ENCODE peak calls at places on chromosome 6, in four cellular contexts. Y, P, E and I are unnamed samples.

GRCh38 chr6:150922137-150922536 is 56.6 kb downstream of the MTHFD1L start:
- DNase-seq in Y (no peak), E (no peak), P (peak; percentile 38), I (no peak)

GRCh38 chr6:136335736-136336362 is 46.2 kb upstream of the BCLAF1 start:
- DNase-seq in P (peak; percentile 22), Y (no peak), E (no peak), I (no peak)

GRCh38 chr6:170027111-170028043 is 263.5 kb downstream of the DLL1 start:
- DNase-seq in P (peak; percentile 15), Y (no peak), E (no peak), I (no peak)

GRCh38 chr6:90753820-90754604 is 167.1 kb upstream of the MAP3K7 start:
- DNase-seq in Y (no peak), E (no peak), P (no peak), I (no peak)

GRCh38 chr6:46651766-46652165 is 852 bp downstream of the CYP39A1 start:
- DNase-seq in P (no peak), Y (no peak), E (no peak), I (no peak)

GRCh38 chr6:49504666-49505065 is 4.9 kb downstream of the GLYATL3 start:
- DNase-seq in Y (no peak), P (no peak), E (no peak), I (no peak)

GRCh38 chr6:107458687-107459282 is 579 bp downstream of the PDSS2 start:
- DNase-seq in E (peak; percentile 8), P (peak; percentile 22), Y (peak; percentile 50), I (peak; percentile 20)

GRCh38 chr6:45807610-45808009 is 208.1 kb downstream of the CLIC5 start:
- DNase-seq in P (no peak), Y (no peak), E (no peak), I (no peak)

GRCh38 chr6:84777888-84778287 is 13.5 kb upstream of the TBX18 start:
- DNase-seq in Y (no peak), P (no peak), E (no peak), I (no peak)

GRCh38 chr6:165716886-165717285 is 53.8 kb upstream of the PDE10A start:
- DNase-seq in P (peak; percentile 48), Y (no peak), E (no peak), I (no peak)

GRCh38 chr6:147192278-147192911 is 11.8 kb upstream of the STXBP5 start:
- DNase-seq in P (no peak), Y (no peak), E (no peak), I (no peak)

GRCh38 chr6:11497881-11498280 is 39.7 kb upstream of the TMEM170B start:
- DNase-seq in E (no peak), P (no peak), Y (no peak), I (no peak)

GRCh38 chr6:129677634-129678325 is 32.2 kb downstream of the ARHGAP18 start:
- DNase-seq in E (no peak), Y (peak; percentile 58), P (peak; percentile 36), I (no peak)

GRCh38 chr6:7219310-7219709 is 93.7 kb downstream of the SSR1 start:
- DNase-seq in Y (no peak), P (peak; percentile 52), E (no peak), I (peak; percentile 51)

GRCh38 chr6:105791569-105792318 is 294.4 kb upstream of the PRDM1 start:
- DNase-seq in E (no peak), P (no peak), Y (no peak), I (no peak)

GRCh38 chr6:72836971-72837370 is 215.1 kb downstream of the KCNQ5 start:
- DNase-seq in P (no peak), Y (no peak), E (no peak), I (no peak)

GRCh38 chr6:121686611-121687023 is 251.2 kb downstream of the GJA1 start:
- DNase-seq in Y (no peak), P (no peak), E (no peak), I (peak; percentile 9)

GRCh38 chr6:164690241-164690640 is 619.2 kb downstream of the C6orf118 start:
- DNase-seq in P (no peak), E (no peak), Y (no peak), I (no peak)

GRCh38 chr6:21507811-21508210 is 85.7 kb upstream of the SOX4 start:
- DNase-seq in E (no peak), P (peak; percentile 7), Y (peak; percentile 5), I (no peak)

GRCh38 chr6:144150673-144151009 is 324 bp downstream of the STX11 start:
- DNase-seq in Y (peak; percentile 56), P (peak; percentile 18), E (no peak), I (peak; percentile 24)

GRCh38 chr6:113630738-113631535 is 226.2 kb upstream of the MARCKS start:
- DNase-seq in P (peak; percentile 86), Y (peak; percentile 77), E (peak; percentile 97), I (no peak)

GRCh38 chr6:41373919-41374617 is 38.7 kb downstream of the NCR2 start:
- DNase-seq in P (no peak), E (no peak), Y (no peak), I (no peak)

GRCh38 chr6:133923938-133924593 is 29.0 kb upstream of the TBPL1 start:
- DNase-seq in P (peak; percentile 84), Y (peak; percentile 82), E (peak; percentile 33), I (peak; percentile 55)

GRCh38 chr6:92196320-92196719 is 1223.0 kb downstream of the EPHA7 start:
- DNase-seq in E (no peak), Y (no peak), P (no peak), I (no peak)

GRCh38 chr6:145887969-145888368 is 73.4 kb upstream of the FBXO30 start:
- DNase-seq in Y (peak; percentile 70), P (peak; percentile 42), E (no peak), I (no peak)

GRCh38 chr6:157045831-157046454 is 268.8 kb downstream of the ARID1B start:
- DNase-seq in E (no peak), P (peak; percentile 82), Y (peak; percentile 44), I (peak; percentile 35)

GRCh38 chr6:68279793-68280557 is 355.1 kb upstream of the ADGRB3 start:
- DNase-seq in P (no peak), Y (no peak), E (no peak), I (no peak)

GRCh38 chr6:14876778-14877613 is 368.9 kb upstream of the JARID2 start:
- DNase-seq in P (peak; percentile 94), E (peak; percentile 95), Y (peak; percentile 88), I (no peak)

GRCh38 chr6:5468586-5468985 is 207.3 kb downstream of the FARS2 start:
- DNase-seq in P (no peak), Y (no peak), E (no peak), I (no peak)

GRCh38 chr6:151087861-151088598 is 151.7 kb upstream of the AKAP12 start:
- DNase-seq in Y (no peak), E (no peak), P (peak; percentile 82), I (peak; percentile 49)

GRCh38 chr6:4113623-4114022 is 21.8 kb downstream of the ECI2 start:
- DNase-seq in P (peak; percentile 12), E (no peak), Y (no peak), I (no peak)

GRCh38 chr6:33974030-33974429 is 170.2 kb upstream of the MLN start:
- DNase-seq in Y (no peak), E (no peak), P (no peak), I (no peak)

GRCh38 chr6:530425-530824 is 126.5 kb downstream of the HUS1B start:
- DNase-seq in P (no peak), E (no peak), Y (no peak), I (no peak)

GRCh38 chr6:106275692-106276091 is 49.9 kb downstream of the ATG5 start:
- DNase-seq in Y (no peak), P (peak; percentile 71), E (no peak), I (no peak)

GRCh38 chr6:79947191-79948173 is at the start of gene ELOVL4:
- DNase-seq in P (peak; percentile 74), Y (peak; percentile 62), E (no peak), I (no peak)

GRCh38 chr6:145139451-145139850 is 595.9 kb downstream of the EPM2A start:
- DNase-seq in E (no peak), P (peak; percentile 65), Y (no peak), I (no peak)

GRCh38 chr6:139186242-139186641 is 51.4 kb downstream of the HECA start:
- DNase-seq in Y (no peak), P (no peak), E (no peak), I (no peak)

GRCh38 chr6:31418251-31418650 is 14.9 kb downstream of the MICA start:
- DNase-seq in Y (no peak), E (no peak), P (no peak), I (no peak)

GRCh38 chr6:41672016-41672415 is 33.7 kb downstream of the MDFI start:
- DNase-seq in P (no peak), Y (no peak), E (no peak), I (no peak)

GRCh38 chr6:169891846-169892245 is 140.4 kb downstream of the ERMARD start:
- DNase-seq in E (no peak), P (no peak), Y (no peak), I (no peak)

DNA sequence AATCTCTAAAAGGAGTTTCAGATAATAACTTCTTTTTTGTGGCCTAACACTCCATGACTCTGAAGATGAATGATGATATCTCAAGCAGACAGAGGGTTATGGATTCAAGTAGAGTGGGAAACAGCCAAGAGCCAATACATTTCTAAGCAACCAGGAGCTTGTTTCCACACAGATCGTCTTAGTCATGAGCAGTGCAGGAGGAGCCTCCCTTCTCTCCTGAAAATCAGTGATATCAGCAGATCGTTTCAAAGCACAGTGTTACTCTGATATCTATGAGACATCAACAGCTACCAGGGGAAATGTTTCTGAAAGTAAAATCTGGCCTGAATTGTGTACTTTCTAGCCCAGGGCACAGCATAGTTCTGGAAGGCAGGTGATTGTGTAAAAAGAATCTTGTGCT is 11.5 kb downstream of the ADGRG6 start:
- DNase-seq in Y (peak; percentile 77), E (no peak), P (peak; percentile 85), I (no peak)
- TF ChIP-seq FOS in Y (no peak), E (no peak), P (peak; percentile 5), I (no peak)

DNA sequence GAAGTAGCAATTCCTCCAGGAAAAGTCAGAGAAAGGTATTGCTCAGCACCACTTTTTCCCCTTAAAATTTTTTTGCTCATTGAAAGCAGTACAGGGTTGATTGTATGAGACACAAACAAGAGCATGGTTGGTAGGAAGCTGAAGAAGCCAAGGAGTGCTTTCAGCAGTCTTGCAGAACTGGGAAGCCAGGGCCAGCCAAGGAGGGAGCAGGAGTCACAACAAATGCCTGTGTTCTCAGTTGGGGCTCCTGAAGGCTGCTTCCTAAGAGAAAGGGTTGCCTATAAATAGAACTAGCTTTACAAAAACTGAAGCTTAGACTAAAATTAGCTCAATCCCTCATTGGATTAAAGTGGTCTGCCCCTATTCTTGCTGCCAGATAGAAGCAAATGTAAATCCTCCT is 3.3 kb upstream of the THEMIS start:
- DNase-seq in Y (no peak), E (no peak), P (no peak), I (no peak)
- TF ChIP-seq FOS in Y (no peak), E (no peak), P (no peak), I (no peak)

GRCh38 chr6:25311251-25311910 is 32.2 kb downstream of the CARMIL1 start:
- DNase-seq in E (no peak), P (peak; percentile 62), Y (no peak), I (no peak)

GRCh38 chr6:25309886-25310285 is 30.7 kb downstream of the CARMIL1 start:
- DNase-seq in Y (no peak), P (no peak), E (no peak), I (no peak)

GRCh38 chr6:25312703-25313102 is 33.5 kb downstream of the CARMIL1 start:
- DNase-seq in E (no peak), Y (peak; percentile 78), P (peak; percentile 59), I (no peak)

GRCh38 chr6:25314776-25315175 is 35.6 kb downstream of the CARMIL1 start:
- DNase-seq in P (no peak), E (no peak), Y (no peak), I (no peak)

GRCh38 chr6:25312034-25312620 is 33.0 kb downstream of the CARMIL1 start:
- DNase-seq in E (no peak), Y (peak; percentile 15), P (peak; percentile 46), I (no peak)
- TF ChIP-seq FOS in E (no peak), Y (no peak), P (no peak), I (no peak)

GRCh38 chr6:69976591-69977090 is 110.3 kb downstream of the COL19A1 start:
- DNase-seq in Y (no peak), P (no peak), E (no peak), I (no peak)
- TF ChIP-seq FOS in Y (no peak), P (no peak), E (no peak), I (no peak)